ENCODE peak calls at places on chromosomes 1 and 21, in eight cellular contexts. One of them, this sample, is unnamed.

GRCh38 chr21:19268634-19269138 is 865.1 kb upstream of the TMPRSS15 start:
- DNase-seq in uterus: no peak
- DNase-seq in NB4: no peak
- DNase-seq in A549: no peak
- DNase-seq in body of pancreas: no peak
- DNase-seq in lower leg skin: no peak
- DNase-seq in ovary: no peak
- DNase-seq in IMR-90: no peak
- DNase-seq in this sample: no peak

GRCh38 chr21:15682182-15682895 is 47.4 kb upstream of the USP25 start:
- DNase-seq in IMR-90: peak; percentile 76
- DNase-seq in body of pancreas: no peak
- DNase-seq in ovary: no peak
- DNase-seq in lower leg skin: no peak
- DNase-seq in NB4: peak; percentile 90
- DNase-seq in A549: peak; percentile 20
- DNase-seq in uterus: no peak
- DNase-seq in this sample: no peak

GRCh38 chr1:75838099-75838498 is 41.4 kb downstream of the MSH4 start:
- DNase-seq in NB4: no peak
- DNase-seq in lower leg skin: no peak
- DNase-seq in ovary: no peak
- DNase-seq in uterus: no peak
- DNase-seq in IMR-90: no peak
- DNase-seq in A549: no peak
- DNase-seq in body of pancreas: no peak
- DNase-seq in this sample: no peak

GRCh38 chr1:232047473-232047872 is 420.9 kb downstream of the DISC1 start:
- DNase-seq in lower leg skin: no peak
- DNase-seq in A549: peak; percentile 14
- DNase-seq in uterus: no peak
- DNase-seq in IMR-90: no peak
- DNase-seq in ovary: no peak
- DNase-seq in NB4: no peak
- DNase-seq in body of pancreas: no peak
- DNase-seq in this sample: no peak

GRCh38 chr1:185398022-185398421 is 81.0 kb upstream of the IVNS1ABP start:
- DNase-seq in ovary: no peak
- DNase-seq in A549: no peak
- DNase-seq in lower leg skin: no peak
- DNase-seq in body of pancreas: no peak
- DNase-seq in uterus: no peak
- DNase-seq in IMR-90: no peak
- DNase-seq in NB4: no peak
- DNase-seq in this sample: no peak

GRCh38 chr1:204415351-204415750 is 3.7 kb upstream of the PPP1R15B start:
- DNase-seq in IMR-90: no peak
- DNase-seq in A549: no peak
- DNase-seq in NB4: no peak
- DNase-seq in lower leg skin: peak; percentile 8
- DNase-seq in ovary: no peak
- DNase-seq in body of pancreas: no peak
- DNase-seq in uterus: no peak
- DNase-seq in this sample: no peak

GRCh38 chr1:6801998-6802397 is 16.7 kb downstream of the CAMTA1 start:
- DNase-seq in uterus: no peak
- DNase-seq in NB4: no peak
- DNase-seq in lower leg skin: no peak
- DNase-seq in body of pancreas: no peak
- DNase-seq in ovary: no peak
- DNase-seq in A549: no peak
- DNase-seq in IMR-90: peak; percentile 81
- DNase-seq in this sample: no peak

GRCh38 chr21:35843911-35844667 is 216.2 kb downstream of the SETD4 start:
- DNase-seq in ovary: no peak
- DNase-seq in body of pancreas: no peak
- DNase-seq in IMR-90: no peak
- DNase-seq in A549: no peak
- DNase-seq in NB4: no peak
- DNase-seq in uterus: no peak
- DNase-seq in lower leg skin: peak; percentile 48
- DNase-seq in this sample: no peak

GRCh38 chr1:109201123-109201703 is 12.5 kb upstream of the SARS1 start:
- DNase-seq in ovary: no peak
- DNase-seq in body of pancreas: peak; percentile 44
- DNase-seq in NB4: peak; percentile 81
- DNase-seq in A549: peak; percentile 49
- DNase-seq in lower leg skin: no peak
- DNase-seq in uterus: no peak
- DNase-seq in IMR-90: peak; percentile 96
- DNase-seq in this sample: peak; percentile 60

GRCh38 chr1:88021529-88021928 is 662.5 kb upstream of the PKN2 start:
- DNase-seq in ovary: no peak
- DNase-seq in IMR-90: no peak
- DNase-seq in NB4: no peak
- DNase-seq in body of pancreas: no peak
- DNase-seq in lower leg skin: no peak
- DNase-seq in A549: no peak
- DNase-seq in uterus: no peak
- DNase-seq in this sample: no peak

GRCh38 chr1:30377230-30378022 is 346.0 kb downstream of the MATN1 start:
- DNase-seq in A549: no peak
- DNase-seq in NB4: peak; percentile 25
- DNase-seq in uterus: no peak
- DNase-seq in body of pancreas: no peak
- DNase-seq in ovary: no peak
- DNase-seq in IMR-90: no peak
- DNase-seq in lower leg skin: no peak
- DNase-seq in this sample: no peak

GRCh38 chr1:174939771-174940545 is 59.8 kb upstream of the CACYBP start:
- DNase-seq in body of pancreas: no peak
- DNase-seq in NB4: no peak
- DNase-seq in lower leg skin: no peak
- DNase-seq in IMR-90: no peak
- DNase-seq in ovary: no peak
- DNase-seq in A549: no peak
- DNase-seq in uterus: no peak
- DNase-seq in this sample: no peak

GRCh38 chr21:39676054-39676771 is 63.5 kb downstream of the B3GALT5 start:
- DNase-seq in body of pancreas: no peak
- DNase-seq in uterus: peak; percentile 34
- DNase-seq in lower leg skin: no peak
- DNase-seq in IMR-90: no peak
- DNase-seq in A549: peak; percentile 45
- DNase-seq in ovary: no peak
- DNase-seq in NB4: no peak
- DNase-seq in this sample: peak; percentile 31
- TF ChIP-seq POLR2A in body of pancreas: no peak
- TF ChIP-seq POLR2A in uterus: no peak
- TF ChIP-seq POLR2A in lower leg skin: no peak
- TF ChIP-seq POLR2A in IMR-90: no peak
- TF ChIP-seq POLR2A in A549: no peak
- TF ChIP-seq POLR2A in ovary: no peak
- TF ChIP-seq POLR2A in NB4: no peak
- TF ChIP-seq POLR2A in this sample: no peak

GRCh38 chr1:226912587-226913176 is 27.4 kb upstream of the COQ8A start:
- DNase-seq in IMR-90: peak; percentile 6
- DNase-seq in uterus: no peak
- DNase-seq in NB4: peak; percentile 64
- DNase-seq in ovary: peak; percentile 35
- DNase-seq in body of pancreas: peak; percentile 81
- DNase-seq in A549: peak; percentile 44
- DNase-seq in lower leg skin: no peak
- DNase-seq in this sample: peak; percentile 75
- TF ChIP-seq CTCF in IMR-90: peak; percentile 39
- TF ChIP-seq CTCF in uterus: peak; percentile 43
- TF ChIP-seq CTCF in NB4: peak; percentile 20
- TF ChIP-seq CTCF in ovary: peak; percentile 17
- TF ChIP-seq CTCF in body of pancreas: peak; percentile 76
- TF ChIP-seq CTCF in A549: peak; percentile 46
- TF ChIP-seq CTCF in lower leg skin: no peak
- TF ChIP-seq CTCF in this sample: peak; percentile 61

GRCh38 chr1:41420351-41420750 is 59.1 kb downstream of the FOXO6 start:
- DNase-seq in IMR-90: no peak
- DNase-seq in NB4: no peak
- DNase-seq in lower leg skin: no peak
- DNase-seq in A549: no peak
- DNase-seq in ovary: no peak
- DNase-seq in body of pancreas: no peak
- DNase-seq in uterus: no peak
- DNase-seq in this sample: no peak
- TF ChIP-seq POLR2A in IMR-90: no peak
- TF ChIP-seq POLR2A in NB4: no peak
- TF ChIP-seq POLR2A in lower leg skin: no peak
- TF ChIP-seq POLR2A in A549: no peak
- TF ChIP-seq POLR2A in ovary: no peak
- TF ChIP-seq POLR2A in body of pancreas: no peak
- TF ChIP-seq POLR2A in uterus: no peak
- TF ChIP-seq POLR2A in this sample: no peak

GRCh38 chr1:167545349-167545748 is 8.2 kb downstream of the CREG1 start:
- DNase-seq in ovary: no peak
- DNase-seq in lower leg skin: no peak
- DNase-seq in IMR-90: no peak
- DNase-seq in NB4: no peak
- DNase-seq in body of pancreas: no peak
- DNase-seq in uterus: no peak
- DNase-seq in A549: no peak
- DNase-seq in this sample: no peak

GRCh38 chr1:167546935-167547334 is 6.6 kb downstream of the CREG1 start:
- DNase-seq in ovary: no peak
- DNase-seq in A549: no peak
- DNase-seq in lower leg skin: no peak
- DNase-seq in IMR-90: no peak
- DNase-seq in uterus: no peak
- DNase-seq in NB4: no peak
- DNase-seq in body of pancreas: no peak
- DNase-seq in this sample: no peak

GRCh38 chr1:167543566-167543965 is 10.0 kb downstream of the CREG1 start:
- DNase-seq in ovary: no peak
- DNase-seq in A549: no peak
- DNase-seq in lower leg skin: no peak
- DNase-seq in IMR-90: no peak
- DNase-seq in NB4: no peak
- DNase-seq in body of pancreas: no peak
- DNase-seq in uterus: no peak
- DNase-seq in this sample: no peak

GRCh38 chr1:167542109-167543032 is 11.2 kb downstream of the CREG1 start:
- DNase-seq in uterus: no peak
- DNase-seq in body of pancreas: no peak
- DNase-seq in A549: no peak
- DNase-seq in ovary: no peak
- DNase-seq in lower leg skin: no peak
- DNase-seq in IMR-90: no peak
- DNase-seq in NB4: no peak
- DNase-seq in this sample: no peak

DNA sequence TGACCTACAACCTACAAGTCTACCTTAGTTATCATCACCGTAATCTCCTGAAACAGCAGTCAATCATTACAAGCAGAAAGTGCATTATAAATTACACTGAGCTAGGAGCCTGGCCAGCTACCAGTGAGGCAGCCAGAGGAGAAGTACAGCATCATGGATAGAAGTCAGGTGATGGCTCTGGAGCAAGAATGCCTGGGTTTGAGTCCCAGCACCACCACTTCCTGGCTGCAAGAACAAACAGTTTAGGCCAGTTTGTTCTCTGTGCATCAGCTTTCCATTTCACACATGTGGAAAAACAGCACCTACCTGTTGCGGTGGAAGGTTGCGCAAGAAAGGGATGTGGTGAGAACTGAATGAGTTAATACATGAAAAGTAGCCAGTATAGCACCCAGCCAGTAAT is 9.1 kb downstream of the CREG1 start:
- DNase-seq in uterus: no peak
- DNase-seq in A549: no peak
- DNase-seq in NB4: no peak
- DNase-seq in ovary: no peak
- DNase-seq in lower leg skin: no peak
- DNase-seq in body of pancreas: no peak
- DNase-seq in IMR-90: no peak
- DNase-seq in this sample: peak; percentile 18
- TF ChIP-seq CTCF in uterus: no peak
- TF ChIP-seq CTCF in A549: no peak
- TF ChIP-seq CTCF in NB4: no peak
- TF ChIP-seq CTCF in ovary: no peak
- TF ChIP-seq CTCF in lower leg skin: no peak
- TF ChIP-seq CTCF in body of pancreas: no peak
- TF ChIP-seq CTCF in IMR-90: no peak
- TF ChIP-seq CTCF in this sample: no peak

GRCh38 chr21:41932191-41932575 is 21.6 kb downstream of the C2CD2 start:
- DNase-seq in ovary: peak; percentile 53
- DNase-seq in IMR-90: peak; percentile 88
- DNase-seq in NB4: no peak
- DNase-seq in body of pancreas: no peak
- DNase-seq in A549: peak; percentile 68
- DNase-seq in uterus: no peak
- DNase-seq in lower leg skin: no peak
- DNase-seq in this sample: no peak

GRCh38 chr21:41929248-41929647 is 24.6 kb downstream of the C2CD2 start:
- DNase-seq in body of pancreas: no peak
- DNase-seq in IMR-90: no peak
- DNase-seq in ovary: no peak
- DNase-seq in NB4: no peak
- DNase-seq in lower leg skin: no peak
- DNase-seq in uterus: no peak
- DNase-seq in A549: no peak
- DNase-seq in this sample: no peak

GRCh38 chr21:41932576-41933258 is 21.1 kb downstream of the C2CD2 start:
- DNase-seq in NB4: peak; percentile 44
- DNase-seq in IMR-90: peak; percentile 56
- DNase-seq in uterus: no peak
- DNase-seq in A549: no peak
- DNase-seq in ovary: peak; percentile 49
- DNase-seq in body of pancreas: no peak
- DNase-seq in lower leg skin: no peak
- DNase-seq in this sample: no peak

GRCh38 chr21:41931041-41931451 is 22.8 kb downstream of the C2CD2 start:
- DNase-seq in lower leg skin: no peak
- DNase-seq in uterus: no peak
- DNase-seq in IMR-90: no peak
- DNase-seq in A549: no peak
- DNase-seq in body of pancreas: no peak
- DNase-seq in NB4: no peak
- DNase-seq in ovary: no peak
- DNase-seq in this sample: no peak

GRCh38 chr21:41933259-41934079 is 20.3 kb downstream of the C2CD2 start:
- DNase-seq in uterus: no peak
- DNase-seq in IMR-90: peak; percentile 56
- DNase-seq in NB4: no peak
- DNase-seq in lower leg skin: no peak
- DNase-seq in body of pancreas: no peak
- DNase-seq in ovary: no peak
- DNase-seq in A549: no peak
- DNase-seq in this sample: no peak
- TF ChIP-seq POLR2A in uterus: no peak
- TF ChIP-seq POLR2A in IMR-90: no peak
- TF ChIP-seq POLR2A in NB4: no peak
- TF ChIP-seq POLR2A in lower leg skin: no peak
- TF ChIP-seq POLR2A in body of pancreas: no peak
- TF ChIP-seq POLR2A in ovary: no peak
- TF ChIP-seq POLR2A in A549: no peak
- TF ChIP-seq POLR2A in this sample: no peak

This sample was measured in transverse colon.